ENCODE peak calls at places on chromosomes 3 and 15, in six cellular contexts. W is ecto neural progenitor cell, U is cardiac fibroblast, R is AG10803, C is left ventricle myocardium inferior, K is non-pigmented ciliary epithelial cell. G is an unnamed sample.

GRCh38 chr3:8848696-8849131 is 79.3 kb upstream of the OXTR start:
- DNase-seq in W (no peak), U (peak), R (peak), C (no peak), K (peak), G (peak)

GRCh38 chr15:64896371-64897069 is 15.2 kb upstream of the ANKDD1A start:
- DNase-seq in W (no peak), U (no peak), R (no peak), C (peak), K (no peak), G (no peak)

GRCh38 chr3:55486857-55487375 is at the start of gene WNT5A:
- DNase-seq in W (peak), U (peak), R (peak), C (peak), K (no peak), G (no peak)

GRCh38 chr3:57731311-57731710 is 24.8 kb upstream of the SLMAP start:
- DNase-seq in W (no peak), U (no peak), R (peak), C (no peak), K (no peak), G (no peak)

GRCh38 chr3:141239551-141240281 is 8.1 kb downstream of the PXYLP1 start:
- DNase-seq in W (no peak), U (no peak), R (no peak), C (no peak), K (no peak), G (no peak)

GRCh38 chr15:38012894-38013293 is 78.5 kb downstream of the TMCO5A start:
- DNase-seq in W (no peak), U (no peak), R (no peak), C (no peak), K (no peak), G (no peak)

GRCh38 chr3:168544097-168544957 is 448.6 kb upstream of the GOLIM4 start:
- DNase-seq in W (no peak), U (peak), R (no peak), C (no peak), K (no peak), G (no peak)

GRCh38 chr3:58688563-58688962 is 22.0 kb upstream of the FAM3D start:
- DNase-seq in W (no peak), U (no peak), R (no peak), C (no peak), K (no peak), G (peak)

GRCh38 chr3:171763392-171763791 is 46.9 kb downstream of the PLD1 start:
- DNase-seq in W (no peak), U (no peak), R (no peak), C (no peak), K (no peak), G (no peak)

GRCh38 chr3:79178471-79178870 is 589.3 kb downstream of the ROBO1 start:
- DNase-seq in W (no peak), U (no peak), R (no peak), C (no peak), K (no peak), G (no peak)

GRCh38 chr3:148790841-148791240 is 36.8 kb upstream of the CPB1 start:
- DNase-seq in W (no peak), U (peak), R (peak), C (no peak), K (no peak), G (no peak)

GRCh38 chr3:156723182-156723619 is 48.8 kb downstream of the TIPARP start:
- DNase-seq in W (no peak), U (peak), R (peak), C (no peak), K (no peak), G (no peak)